ENCODE peak calls at places on chromosomes 12 and 14, in six cellular contexts. T is CD8-positive, alpha-beta memory T cell; B is psoas muscle; E is A549; S is spleen; U is Peyer's patch. V is an unnamed sample.

GRCh38 chr12:71438670-71439361 is 782 bp upstream of the LGR5 start:
- DNase-seq in U (no peak), S (no peak), T (no peak), E (no peak), B (no peak), V (peak; percentile 44)

GRCh38 chr12:123937707-123938600 is 34.7 kb downstream of the CCDC92 start:
- DNase-seq in T (peak; percentile 49), S (peak; percentile 80), B (no peak), E (no peak), U (no peak), V (no peak)

GRCh38 chr12:11661491-11662085 is 12.1 kb downstream of the ETV6 start:
- DNase-seq in B (no peak), S (no peak), E (no peak), T (no peak), U (no peak), V (no peak)

GRCh38 chr14:59677771-59678211 is 101.2 kb upstream of the CCDC175 start:
- DNase-seq in T (no peak), E (no peak), U (no peak), B (no peak), S (no peak), V (no peak)

GRCh38 chr12:95788637-95789036 is 1.9 kb downstream of the NTN4 start:
- DNase-seq in B (no peak), T (no peak), E (no peak), U (no peak), S (no peak), V (no peak)

GRCh38 chr12:46831335-46832083 is 5.7 kb upstream of the SLC38A4 start:
- DNase-seq in U (peak; percentile 51), T (no peak), E (no peak), B (peak; percentile 65), S (no peak), V (no peak)

GRCh38 chr12:47870175-47870781 is 34.5 kb downstream of the VDR start:
- DNase-seq in B (peak; percentile 73), S (peak; percentile 67), U (peak; percentile 53), E (peak; percentile 40), T (no peak), V (peak; percentile 41)

GRCh38 chr14:77579065-77579464 is 37.4 kb downstream of the SPTLC2 start:
- DNase-seq in U (no peak), E (no peak), T (no peak), S (no peak), B (no peak), V (no peak)

GRCh38 chr14:55412686-55413085 is 1.1 kb upstream of the ATG14 start:
- DNase-seq in U (no peak), B (no peak), T (no peak), E (no peak), S (no peak), V (no peak)

GRCh38 chr14:96629082-96629481 is 126.9 kb downstream of the PAPOLA start:
- DNase-seq in B (no peak), T (no peak), E (no peak), S (peak; percentile 33), U (peak; percentile 9), V (no peak)

GRCh38 chr12:109157986-109158385 is 41.6 kb downstream of the ACACB start:
- DNase-seq in T (no peak), B (no peak), E (no peak), U (no peak), S (no peak), V (no peak)

GRCh38 chr14:53331247-53331646 is 178.1 kb upstream of the DDHD1 start:
- DNase-seq in T (no peak), U (no peak), E (no peak), S (no peak), B (no peak), V (no peak)

GRCh38 chr14:105616802-105617192 is 90.4 kb downstream of the TMEM121 start:
- DNase-seq in T (no peak), B (no peak), E (no peak), S (peak; percentile 51), U (no peak), V (no peak)

GRCh38 chr12:108832730-108833354 is 24.5 kb downstream of the SSH1 start:
- DNase-seq in E (no peak), U (no peak), S (peak; percentile 32), T (no peak), B (no peak), V (peak; percentile 31)

GRCh38 chr12:22084852-22085251 is 38.8 kb downstream of the CMAS start:
- DNase-seq in U (no peak), E (no peak), T (no peak), B (no peak), S (no peak), V (no peak)

GRCh38 chr12:79681008-79681590 is 9.7 kb downstream of the PAWR start:
- DNase-seq in E (no peak), T (no peak), B (no peak), U (no peak), S (no peak), V (peak; percentile 10)

GRCh38 chr12:39606712-39607423 is 12.7 kb downstream of the ABCD2 start:
- DNase-seq in S (no peak), T (no peak), B (no peak), E (no peak), U (no peak), V (no peak)

GRCh38 chr12:132117558-132117875 is 26.6 kb downstream of the DDX51 start:
- DNase-seq in U (no peak), E (peak; percentile 11), S (no peak), B (no peak), T (no peak), V (peak; percentile 11)

GRCh38 chr14:74491952-74492351 is 1.2 kb downstream of the NPC2 start:
- DNase-seq in T (peak; percentile 9), B (no peak), E (peak; percentile 50), S (no peak), U (no peak), V (no peak)

GRCh38 chr12:116332705-116333380 is 55.4 kb upstream of the MED13L start:
- DNase-seq in B (no peak), E (no peak), S (no peak), T (no peak), U (no peak), V (no peak)

GRCh38 chr12:1795221-1795784 is 25.1 kb upstream of the LRTM2 start:
- DNase-seq in T (no peak), S (peak; percentile 84), B (no peak), U (no peak), E (no peak), V (no peak)

GRCh38 chr12:128592345-128592744 is 231.4 kb downstream of the SLC15A4 start:
- DNase-seq in S (no peak), E (no peak), U (no peak), B (no peak), T (no peak), V (no peak)

GRCh38 chr12:128583453-128583852 is 240.3 kb downstream of the SLC15A4 start:
- DNase-seq in T (no peak), E (no peak), U (no peak), S (no peak), B (no peak), V (no peak)

GRCh38 chr12:128586630-128587029 is 237.1 kb downstream of the SLC15A4 start:
- DNase-seq in E (no peak), S (no peak), B (no peak), T (no peak), U (no peak), V (no peak)

DNA sequence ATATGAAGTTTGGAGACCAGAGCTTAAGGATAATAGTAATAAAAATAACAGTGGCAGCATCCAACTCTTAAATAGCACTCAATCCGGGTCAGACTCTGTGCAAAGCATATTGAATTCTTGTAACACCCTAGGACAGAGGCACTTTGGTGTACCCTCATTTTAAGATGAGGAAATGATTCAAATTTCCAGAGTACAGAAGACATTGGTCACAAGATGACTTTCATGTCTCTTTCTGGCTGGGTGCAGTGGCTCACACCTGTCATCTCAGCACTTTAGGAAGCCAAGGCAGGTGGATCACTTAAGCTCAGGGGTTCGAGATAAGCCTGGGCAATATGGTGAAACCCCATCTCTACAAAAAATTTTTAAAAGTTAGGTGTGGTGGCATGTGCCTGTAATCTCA is 235.8 kb downstream of the SLC15A4 start:
- DNase-seq in S (no peak), U (no peak), B (no peak), E (no peak), T (no peak), V (no peak)
- H3K27ac ChIP-seq in S (no peak overlapping the region), U (no peak overlapping the region), B (no peak overlapping the region), E (no peak overlapping the region), T (no peak overlapping the region), V (no peak overlapping the region)

GRCh38 chr12:31570880-31571279 is 20.1 kb downstream of the DENND5B start:
- DNase-seq in T (no peak), B (no peak), S (no peak), E (no peak), U (no peak), V (no peak)
- H3K4me3 ChIP-seq in T (no peak overlapping the region), B (no peak overlapping the region), S (no peak overlapping the region), E (no peak overlapping the region), U (no peak overlapping the region), V (no peak overlapping the region)

GRCh38 chr12:19155981-19156734 is 26.6 kb downstream of the PLEKHA5 start:
- DNase-seq in B (no peak), E (no peak), S (no peak), U (no peak), T (no peak), V (no peak)
- H3K27ac ChIP-seq in B (no peak overlapping the region), E (no peak overlapping the region), S (no peak overlapping the region), U (no peak overlapping the region), T (no peak overlapping the region), V (no peak overlapping the region)

DNA sequence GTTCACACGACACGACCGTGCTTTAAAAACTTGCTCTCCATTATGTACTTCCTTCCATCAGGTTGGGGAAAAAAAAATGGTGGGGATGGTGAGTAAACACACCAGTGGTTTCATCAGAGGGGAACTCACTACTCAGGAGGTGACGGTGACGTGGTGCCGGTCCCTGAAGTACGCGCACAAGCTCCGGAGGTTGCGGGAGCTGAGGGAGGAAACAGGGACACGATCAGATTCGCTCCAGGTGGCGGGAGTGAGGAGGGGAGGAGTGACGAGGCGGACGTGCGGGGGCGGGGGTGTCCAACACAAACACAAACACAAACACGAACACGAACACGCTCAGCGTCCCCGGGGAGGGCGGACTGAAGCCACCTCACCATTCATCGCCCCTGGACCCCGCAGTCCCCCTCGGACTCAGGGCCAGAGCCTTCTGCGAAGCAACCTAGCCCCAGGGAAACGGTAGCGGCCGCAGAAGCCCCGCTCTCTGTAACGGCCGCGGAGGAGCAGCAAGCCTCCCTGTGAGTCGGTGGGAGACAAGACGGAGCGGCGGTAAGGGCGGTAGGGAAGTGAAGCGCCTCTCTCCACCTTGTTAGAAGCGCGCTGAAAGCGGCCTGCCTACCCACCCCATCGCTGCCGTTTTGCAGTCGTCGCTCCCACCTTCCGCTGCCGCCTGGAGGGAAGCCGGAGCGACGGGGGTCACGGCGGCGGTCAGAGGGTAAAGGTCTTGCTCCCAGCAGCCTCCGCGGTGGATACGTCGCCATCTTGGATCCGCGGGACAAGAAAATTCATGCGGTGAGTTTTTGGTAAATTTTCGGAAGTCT is at the start of gene CNOT2:
- DNase-seq in E (peak; percentile 77), B (peak; percentile 91), S (peak; percentile 97), T (peak; percentile 91), U (peak; percentile 93), V (peak; percentile 87)
- H3K4me3 ChIP-seq in E (peak within 1 kb of the TSS; percentile 71), B (peak within 1 kb of the TSS; percentile 92), S (peak within 1 kb of the TSS; percentile 88), T (peak within 1 kb of the TSS; percentile 98), U (peak within 1 kb of the TSS; percentile 84), V (peak within 1 kb of the TSS; percentile 98)

V was measured in SJCRH30.